ENCODE peak calls at places on chromosomes 6 and 20, in seven cellular contexts. S is HL-60, G is transverse colon, P is GM12891, Y is endothelial cell of umbilical vein, C is prostate gland, Q is GM12878. K is an unnamed sample.

GRCh38 chr6:56938634-56939294 is 16.1 kb upstream of the BEND6 start:
- DNase-seq in S (no peak), G (no peak), P (no peak), Y (peak; percentile 66), C (no peak), Q (no peak), K (no peak)

GRCh38 chr6:148313483-148313882 is 29.2 kb upstream of the SASH1 start:
- DNase-seq in S (no peak), G (no peak), P (no peak), Y (no peak), C (no peak), Q (no peak), K (no peak)

GRCh38 chr6:168276576-168277273 is 42.9 kb downstream of the DACT2 start:
- DNase-seq in S (no peak), G (no peak), P (no peak), Y (no peak), C (no peak), Q (no peak), K (no peak)

GRCh38 chr20:57413990-57414389 is 22.8 kb downstream of the RBM38 start:
- DNase-seq in S (no peak), G (no peak), P (no peak), Y (no peak), C (no peak), Q (no peak), K (no peak)

GRCh38 chr6:99349620-99350141 is at the start of gene FAXC:
- DNase-seq in S (no peak), G (peak; percentile 29), P (no peak), Y (peak; percentile 25), C (peak; percentile 66), Q (no peak), K (peak; percentile 43)

GRCh38 chr6:137530404-137530803 is 36.2 kb upstream of the OLIG3 start:
- DNase-seq in S (no peak), G (no peak), P (no peak), Y (no peak), C (no peak), Q (no peak), K (no peak)

GRCh38 chr20:61295726-61296628 is 43.9 kb downstream of the CDH4 start:
- DNase-seq in S (no peak), G (no peak), P (no peak), Y (no peak), C (no peak), Q (no peak), K (no peak)

GRCh38 chr20:13220194-13220856 is 749 bp upstream of the ISM1 start:
- DNase-seq in S (no peak), G (peak; percentile 34), P (peak; percentile 26), Y (peak; percentile 24), C (peak; percentile 20), Q (no peak), K (peak; percentile 7)

GRCh38 chr20:41145821-41146620 is 8.7 kb downstream of the PLCG1 start:
- DNase-seq in S (no peak), G (no peak), P (no peak), Y (peak; percentile 57), C (peak; percentile 81), Q (no peak), K (no peak)

GRCh38 chr6:22001336-22002027 is 295.4 kb downstream of the PRL start:
- DNase-seq in S (no peak), G (no peak), P (no peak), Y (peak; percentile 20), C (peak; percentile 58), Q (no peak), K (no peak)

GRCh38 chr6:35082733-35083403 is 58.3 kb downstream of the TCP11 start:
- DNase-seq in S (no peak), G (no peak), P (peak; percentile 11), Y (no peak), C (no peak), Q (no peak), K (peak; percentile 5)

GRCh38 chr6:158389188-158389919 is 77.1 kb downstream of the TULP4 start:
- DNase-seq in S (no peak), G (no peak), P (no peak), Y (no peak), C (no peak), Q (no peak), K (no peak)

GRCh38 chr20:35954907-35955251 is 577 bp upstream of the SCAND1 start:
- DNase-seq in S (no peak), G (no peak), P (peak; percentile 28), Y (no peak), C (no peak), Q (no peak), K (no peak)

GRCh38 chr20:5448449-5449118 is 131.8 kb upstream of the PROKR2 start:
- DNase-seq in S (peak; percentile 11), G (peak; percentile 50), P (no peak), Y (peak; percentile 49), C (peak; percentile 47), Q (no peak), K (peak; percentile 34)

GRCh38 chr6:42754759-42755158 is 8.9 kb upstream of the TBCC start:
- DNase-seq in S (no peak), G (no peak), P (no peak), Y (no peak), C (no peak), Q (no peak), K (no peak)

GRCh38 chr20:46757754-46758678 is 48.6 kb downstream of the SLC2A10 start:
- DNase-seq in S (no peak), G (peak; percentile 51), P (peak; percentile 55), Y (peak; percentile 42), C (peak; percentile 28), Q (peak; percentile 30), K (peak; percentile 59)

GRCh38 chr20:62434098-62434497 is 6.8 kb upstream of the RBBP8NL start:
- DNase-seq in S (no peak), G (no peak), P (no peak), Y (no peak), C (peak; percentile 28), Q (no peak), K (no peak)

GRCh38 chr6:108165714-108166663 is at the start of gene NR2E1:
- DNase-seq in S (no peak), G (no peak), P (no peak), Y (no peak), C (no peak), Q (no peak), K (no peak)

GRCh38 chr6:89834884-89835792 is 5.5 kb downstream of the CASP8AP2 start:
- DNase-seq in S (no peak), G (no peak), P (no peak), Y (no peak), C (no peak), Q (peak; percentile 87), K (no peak)

GRCh38 chr6:20212392-20213111 is at the start of gene MBOAT1:
- DNase-seq in S (peak; percentile 61), G (peak; percentile 93), P (peak; percentile 59), Y (peak; percentile 92), C (peak; percentile 89), Q (no peak), K (peak; percentile 58)

GRCh38 chr6:71965404-71965803 is 79.1 kb downstream of the RIMS1 start:
- DNase-seq in S (no peak), G (no peak), P (no peak), Y (no peak), C (no peak), Q (no peak), K (no peak)

DNA sequence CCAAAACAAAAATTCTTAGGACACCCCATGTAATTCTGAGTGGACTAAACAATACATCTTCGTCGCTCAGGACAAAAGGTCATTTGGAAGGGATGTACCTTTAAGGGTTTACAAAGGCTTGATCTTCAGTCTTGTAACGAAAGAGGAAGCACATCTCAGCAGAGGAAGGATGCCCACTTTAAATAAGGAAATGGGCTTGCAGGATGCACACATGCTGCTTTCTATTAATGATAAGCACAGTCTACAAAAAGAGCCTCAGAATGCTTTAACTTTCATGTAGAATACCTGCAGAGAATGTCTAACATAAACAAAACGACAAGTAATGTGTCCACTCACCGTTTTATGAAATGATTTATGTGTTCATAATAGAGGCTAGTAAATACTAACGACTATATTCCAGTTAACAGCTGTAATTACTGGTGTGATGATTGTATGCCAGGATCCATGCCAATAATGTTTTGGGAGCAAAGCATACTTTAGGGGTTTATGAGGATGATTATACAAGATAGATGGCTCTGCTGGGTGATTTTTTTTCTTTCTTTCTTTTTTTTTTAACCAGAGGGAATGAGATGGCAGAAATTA is 216.9 kb downstream of the GMDS start:
- DNase-seq in S (no peak), G (no peak), P (peak; percentile 5), Y (peak; percentile 79), C (no peak), Q (peak; percentile 9), K (peak; percentile 2)
- TF ChIP-seq POLR2AphosphoS5 in S (no peak), G (no peak), P (no peak), Y (no peak), C (no peak), Q (no peak), K (no peak)

GRCh38 chr6:17032595-17033591 is 69.0 kb upstream of the STMND1 start:
- DNase-seq in S (no peak), G (peak; percentile 62), P (no peak), Y (peak; percentile 95), C (peak; percentile 54), Q (no peak), K (no peak)
- TF ChIP-seq POLR2AphosphoS5 in S (no peak), G (peak; percentile 51), P (no peak), Y (peak; percentile 44), C (peak; percentile 63), Q (no peak), K (no peak)

GRCh38 chr20:50306478-50307423 is 116.1 kb downstream of the CEBPB start:
- DNase-seq in S (no peak), G (no peak), P (no peak), Y (no peak), C (no peak), Q (no peak), K (no peak)
- TF ChIP-seq POLR2AphosphoS5 in S (no peak), G (no peak), P (no peak), Y (no peak), C (no peak), Q (no peak), K (no peak)

GRCh38 chr6:44189257-44189656 is 27.5 kb upstream of the MYMX start:
- DNase-seq in S (no peak), G (no peak), P (no peak), Y (no peak), C (no peak), Q (no peak), K (no peak)

GRCh38 chr6:44194326-44194725 is 22.4 kb upstream of the MYMX start:
- DNase-seq in S (no peak), G (no peak), P (no peak), Y (no peak), C (no peak), Q (no peak), K (no peak)

GRCh38 chr6:44193307-44193910 is 23.3 kb upstream of the MYMX start:
- DNase-seq in S (no peak), G (no peak), P (no peak), Y (no peak), C (no peak), Q (no peak), K (no peak)

GRCh38 chr6:44190712-44191111 is 26.0 kb upstream of the MYMX start:
- DNase-seq in S (no peak), G (no peak), P (no peak), Y (no peak), C (no peak), Q (peak; percentile 27), K (no peak)

DNA sequence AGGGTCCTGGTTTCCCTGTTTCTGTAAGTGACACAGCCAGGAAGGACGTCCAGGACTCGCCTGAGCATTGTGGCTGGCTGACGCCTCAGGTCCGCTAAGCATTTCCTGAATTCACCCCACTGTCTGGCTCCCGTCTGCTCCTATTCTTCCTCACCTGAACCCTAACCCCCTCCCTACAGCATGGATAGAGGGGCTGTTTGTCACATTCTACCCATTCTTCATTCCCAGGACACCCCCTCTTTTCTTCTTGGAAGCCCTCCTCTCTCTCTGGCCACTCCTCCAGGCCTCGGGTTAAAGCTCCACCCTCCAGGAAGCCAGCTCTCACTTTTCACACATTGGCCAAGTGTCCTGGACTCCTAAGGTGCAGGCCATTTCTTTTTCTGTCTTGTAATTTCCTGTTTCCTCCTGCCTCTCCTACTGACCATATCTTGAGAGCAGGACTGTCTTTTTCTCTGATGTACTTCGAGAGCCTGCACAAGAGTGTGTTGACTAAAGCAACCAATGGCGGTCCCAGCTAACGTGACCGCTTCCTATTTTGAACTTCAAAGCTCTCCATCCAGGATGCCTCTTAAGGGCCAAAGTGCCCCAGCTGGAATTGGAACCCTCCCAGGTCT is 24.2 kb upstream of the MYMX start:
- DNase-seq in S (no peak), G (no peak), P (no peak), Y (peak; percentile 56), C (no peak), Q (no peak), K (no peak)
- TF ChIP-seq POLR2AphosphoS5 in S (no peak), G (no peak), P (no peak), Y (no peak), C (no peak), Q (no peak), K (no peak)

K was measured in GM12892.